ENCODE peak calls at places on chromosomes 4 and X, in four cellular contexts. R is HCT116, H is H9, I is heart right ventricle. B is an unnamed sample. For H3K9me3, the result is how much of the 10 kb centered on the place peaks cover.

GRCh38 chrX:134715930-134716619 is 57.8 kb upstream of the PLAC1 start:
- DNase-seq in R (no peak), H (peak), I (no peak), B (peak)

GRCh38 chrX:103845165-103845653 is 13.2 kb upstream of the RAB9B start:
- DNase-seq in H (peak), R (peak), I (peak), B (peak)

GRCh38 chr4:109218288-109218687 is 84.2 kb downstream of the COL25A1 start:
- DNase-seq in I (no peak), H (no peak), R (no peak), B (no peak)

GRCh38 chrX:13377537-13377936 is 57.7 kb upstream of the ATXN3L start:
- DNase-seq in R (no peak), I (peak), H (no peak), B (no peak)

GRCh38 chr4:152454398-152455011 is 81.4 kb downstream of the FBXW7 start:
- DNase-seq in R (no peak), I (no peak), H (no peak), B (no peak)

GRCh38 chr4:10587697-10588096 is 96.9 kb downstream of the CLNK start:
- DNase-seq in H (no peak), I (no peak), R (no peak), B (no peak)

GRCh38 chrX:75086731-75087195 is 69.3 kb downstream of the ABCB7 start:
- DNase-seq in I (no peak), H (no peak), R (no peak), B (no peak)

GRCh38 chrX:6024204-6024603 is 204.5 kb downstream of the NLGN4X start:
- DNase-seq in H (no peak), I (no peak), R (no peak), B (no peak)

GRCh38 chr4:98386-98785 is 25.9 kb upstream of the ZNF718 start:
- DNase-seq in R (no peak), I (no peak), H (no peak), B (no peak)

GRCh38 chr4:154542264-154542879 is 7.8 kb downstream of the PLRG1 start:
- DNase-seq in R (no peak), H (no peak), I (no peak), B (no peak)

GRCh38 chr4:70715097-70715496 is 6.7 kb upstream of the RUFY3 start:
- DNase-seq in I (no peak), H (no peak), R (no peak), B (no peak)

GRCh38 chrX:100408643-100409315 is 1.3 kb downstream of the PCDH19 start:
- DNase-seq in R (no peak), I (no peak), H (peak), B (peak)

GRCh38 chr4:110108470-110108869 is 89.9 kb downstream of the ELOVL6 start:
- DNase-seq in R (no peak), H (no peak), I (no peak), B (no peak)

GRCh38 chrX:3262906-3263305 is 83.5 kb downstream of the MXRA5 start:
- DNase-seq in I (no peak), H (no peak), R (peak), B (no peak)

GRCh38 chrX:110146521-110146920 is 143.6 kb downstream of the TMEM164 start:
- DNase-seq in I (peak), H (no peak), R (peak), B (peak)

GRCh38 chr4:81844717-81845116 is 373.0 kb upstream of the RASGEF1B start:
- DNase-seq in H (peak), I (peak), R (peak), B (peak)

GRCh38 chr4:100872811-100873210 is 355.0 kb upstream of the EMCN start:
- DNase-seq in R (no peak), I (no peak), H (no peak), B (no peak)

DNA sequence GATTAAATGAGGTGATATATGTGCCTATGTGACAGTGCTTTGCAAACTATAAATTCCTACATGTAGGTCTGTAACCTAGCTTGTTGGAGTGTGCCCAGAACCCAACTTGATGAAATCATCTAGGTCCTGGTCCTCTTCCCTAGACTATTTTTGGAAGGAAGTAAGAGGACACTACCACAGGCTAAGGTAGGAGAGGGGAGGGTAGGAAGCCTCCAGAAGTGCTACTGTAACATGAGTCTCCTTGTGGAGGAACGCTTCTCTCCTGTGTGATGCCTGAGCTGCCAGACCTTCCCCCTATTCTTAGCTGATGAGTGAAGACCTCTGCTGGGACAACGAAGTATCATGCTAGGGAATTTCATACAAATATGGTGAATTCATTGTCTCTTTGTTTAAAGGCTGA is 41.8 kb upstream of the IL21 start:
- DNase-seq in R (no peak), I (no peak), H (peak), B (peak)
- TF ChIP-seq CTCF in R (no peak), I (no peak), H (no peak), B (no peak)

GRCh38 chr4:20095805-20096541 is 155.7 kb upstream of the SLIT2 start:
- DNase-seq in H (no peak), R (no peak), I (no peak), B (no peak)
- H3K9me3 ChIP-seq in H (under half), R (under half), I (under half), B (under half)

GRCh38 chrX:138067415-138067814 is 501.5 kb downstream of the ZIC3 start:
- DNase-seq in I (no peak), H (no peak), R (no peak), B (no peak)
- TF ChIP-seq CTCF in I (no peak), H (no peak), R (no peak), B (no peak)

DNA sequence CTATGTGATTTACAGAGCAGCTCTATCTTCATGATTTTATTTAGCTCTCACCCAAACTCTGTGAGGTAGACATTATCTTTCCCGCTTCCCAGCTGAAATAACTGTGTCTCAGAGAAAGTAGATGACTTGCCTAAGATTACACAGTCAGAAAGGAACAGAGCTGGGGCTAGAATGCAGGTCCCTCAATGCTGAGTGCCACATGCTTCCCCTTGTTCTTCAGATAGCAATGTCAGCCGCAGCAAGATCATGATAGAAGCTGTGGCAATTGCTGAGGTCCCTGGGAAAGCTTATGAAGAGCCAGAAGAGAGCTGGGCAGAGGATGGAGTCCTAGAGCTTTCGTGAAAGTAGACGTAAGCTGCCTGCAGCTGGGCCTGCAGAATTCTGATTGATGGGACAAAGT is 11.1 kb upstream of the GABRE start:
- DNase-seq in R (no peak), I (no peak), H (no peak), B (no peak)
- H3K9me3 ChIP-seq in R (under half), I (under half), H (half or more), B (under half)

GRCh38 chr4:31084806-31085416 is 364.7 kb downstream of the PCDH7 start:
- DNase-seq in H (no peak), R (peak), I (no peak), B (peak)

GRCh38 chr4:31078661-31079060 is 358.5 kb downstream of the PCDH7 start:
- DNase-seq in H (no peak), R (no peak), I (no peak), B (no peak)

GRCh38 chr4:31083451-31083850 is 363.3 kb downstream of the PCDH7 start:
- DNase-seq in H (no peak), R (no peak), I (no peak), B (no peak)

GRCh38 chr4:31085736-31086135 is 365.6 kb downstream of the PCDH7 start:
- DNase-seq in R (no peak), I (no peak), H (no peak), B (no peak)

DNA sequence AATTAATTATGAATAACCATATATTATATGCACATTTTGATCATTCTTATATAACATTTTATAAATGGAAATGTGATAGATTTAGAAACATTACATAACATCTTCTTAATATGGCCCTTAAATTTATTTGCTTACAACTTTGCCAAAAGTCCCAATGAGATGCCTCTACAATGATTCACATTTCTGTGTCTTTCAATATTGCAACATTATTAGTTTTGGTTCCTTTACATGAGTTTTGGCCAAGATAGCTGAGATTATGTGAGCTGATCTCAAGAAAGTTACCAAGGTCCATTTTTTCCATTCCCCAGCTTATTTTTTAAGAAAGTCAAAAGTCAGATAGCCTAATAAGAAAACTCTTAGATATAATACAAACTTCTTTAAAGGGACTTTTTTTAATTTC is 361.2 kb downstream of the PCDH7 start:
- DNase-seq in H (no peak), R (no peak), I (no peak), B (no peak)
- TF ChIP-seq CTCF in H (no peak), R (no peak), I (no peak), B (no peak)

GRCh38 chrX:1551959-1552546 is 15.1 kb upstream of the P2RY8 start:
- DNase-seq in R (no peak), I (no peak), H (no peak), B (no peak)

GRCh38 chrX:1545776-1546408 is 8.9 kb upstream of the P2RY8 start:
- DNase-seq in H (no peak), R (no peak), I (no peak), B (no peak)

GRCh38 chrX:1542994-1543725 is 6.2 kb upstream of the P2RY8 start:
- DNase-seq in R (no peak), H (no peak), I (no peak), B (no peak)

GRCh38 chrX:1546601-1547275 is 9.8 kb upstream of the P2RY8 start:
- DNase-seq in I (peak), H (no peak), R (no peak), B (no peak)
- H3K9me3 ChIP-seq in I (under half), H (under half), R (under half), B (under half)